ENCODE peak calls at places on chromosomes 2 and 18, in seven cellular contexts. One of them, this sample, is unnamed. For H3K4me1, the result is how much of the 10 kb centered on the place peaks cover.

GRCh38 chr2:54572636-54573531 is 116.8 kb downstream of the SPTBN1 start:
- DNase-seq in endodermal cell: peak
- DNase-seq in spleen: no peak
- DNase-seq in mammary epithelial cell: peak
- DNase-seq in heart right ventricle: no peak
- DNase-seq in SK-N-SH: no peak
- DNase-seq in uterus: no peak
- DNase-seq in this sample: no peak

GRCh38 chr2:161238264-161238558 is 70.0 kb upstream of the PSMD14 start:
- DNase-seq in endodermal cell: no peak
- DNase-seq in spleen: no peak
- DNase-seq in mammary epithelial cell: peak
- DNase-seq in heart right ventricle: no peak
- DNase-seq in SK-N-SH: no peak
- DNase-seq in uterus: no peak
- DNase-seq in this sample: no peak

GRCh38 chr2:60094450-60094929 is 459.0 kb downstream of the BCL11A start:
- DNase-seq in endodermal cell: peak
- DNase-seq in spleen: no peak
- DNase-seq in mammary epithelial cell: no peak
- DNase-seq in heart right ventricle: no peak
- DNase-seq in SK-N-SH: no peak
- DNase-seq in uterus: no peak
- DNase-seq in this sample: no peak

GRCh38 chr18:79609021-79609461 is 70.6 kb upstream of the CTDP1 start:
- DNase-seq in endodermal cell: no peak
- DNase-seq in spleen: peak
- DNase-seq in mammary epithelial cell: no peak
- DNase-seq in heart right ventricle: peak
- DNase-seq in SK-N-SH: no peak
- DNase-seq in uterus: peak
- DNase-seq in this sample: no peak

GRCh38 chr2:54522624-54523281 is 66.6 kb downstream of the SPTBN1 start:
- DNase-seq in endodermal cell: peak
- DNase-seq in spleen: peak
- DNase-seq in mammary epithelial cell: peak
- DNase-seq in heart right ventricle: no peak
- DNase-seq in SK-N-SH: peak
- DNase-seq in uterus: peak
- DNase-seq in this sample: no peak

GRCh38 chr2:43518182-43518581 is 77.7 kb downstream of the THADA start:
- DNase-seq in endodermal cell: no peak
- DNase-seq in spleen: no peak
- DNase-seq in mammary epithelial cell: peak
- DNase-seq in heart right ventricle: no peak
- DNase-seq in SK-N-SH: no peak
- DNase-seq in uterus: no peak
- DNase-seq in this sample: no peak

GRCh38 chr2:119264781-119265692 is 41.4 kb downstream of the STEAP3 start:
- DNase-seq in endodermal cell: peak
- DNase-seq in spleen: no peak
- DNase-seq in mammary epithelial cell: peak
- DNase-seq in heart right ventricle: no peak
- DNase-seq in SK-N-SH: peak
- DNase-seq in uterus: no peak
- DNase-seq in this sample: no peak

GRCh38 chr18:57094199-57094598 is 52.7 kb upstream of the BOD1L2 start:
- DNase-seq in endodermal cell: peak
- DNase-seq in spleen: no peak
- DNase-seq in mammary epithelial cell: no peak
- DNase-seq in heart right ventricle: no peak
- DNase-seq in SK-N-SH: peak
- DNase-seq in uterus: no peak
- DNase-seq in this sample: no peak

GRCh38 chr2:45932278-45932975 is 281.0 kb downstream of the PRKCE start:
- DNase-seq in endodermal cell: no peak
- DNase-seq in spleen: no peak
- DNase-seq in mammary epithelial cell: peak
- DNase-seq in heart right ventricle: no peak
- DNase-seq in SK-N-SH: no peak
- DNase-seq in uterus: no peak
- DNase-seq in this sample: no peak

GRCh38 chr2:202026507-202026906 is 7.1 kb upstream of the FZD7 start:
- DNase-seq in endodermal cell: no peak
- DNase-seq in spleen: no peak
- DNase-seq in mammary epithelial cell: no peak
- DNase-seq in heart right ventricle: no peak
- DNase-seq in SK-N-SH: no peak
- DNase-seq in uterus: no peak
- DNase-seq in this sample: no peak

GRCh38 chr2:129069875-129070594 is 751.4 kb upstream of the HS6ST1 start:
- DNase-seq in endodermal cell: no peak
- DNase-seq in spleen: no peak
- DNase-seq in mammary epithelial cell: no peak
- DNase-seq in heart right ventricle: peak
- DNase-seq in SK-N-SH: no peak
- DNase-seq in uterus: no peak
- DNase-seq in this sample: no peak

GRCh38 chr2:29729932-29730331 is 191.5 kb downstream of the ALK start:
- DNase-seq in endodermal cell: no peak
- DNase-seq in spleen: no peak
- DNase-seq in mammary epithelial cell: no peak
- DNase-seq in heart right ventricle: no peak
- DNase-seq in SK-N-SH: no peak
- DNase-seq in uterus: no peak
- DNase-seq in this sample: no peak

GRCh38 chr2:174874081-174874480 is 109.8 kb upstream of the CHRNA1 start:
- DNase-seq in endodermal cell: no peak
- DNase-seq in spleen: no peak
- DNase-seq in mammary epithelial cell: no peak
- DNase-seq in heart right ventricle: no peak
- DNase-seq in SK-N-SH: no peak
- DNase-seq in uterus: no peak
- DNase-seq in this sample: no peak

GRCh38 chr2:161486111-161486510 is 70.0 kb downstream of the TBR1 start:
- DNase-seq in endodermal cell: no peak
- DNase-seq in spleen: no peak
- DNase-seq in mammary epithelial cell: no peak
- DNase-seq in heart right ventricle: no peak
- DNase-seq in SK-N-SH: no peak
- DNase-seq in uterus: no peak
- DNase-seq in this sample: no peak

GRCh38 chr2:67487993-67488392 is 90.9 kb downstream of the ETAA1 start:
- DNase-seq in endodermal cell: no peak
- DNase-seq in spleen: no peak
- DNase-seq in mammary epithelial cell: no peak
- DNase-seq in heart right ventricle: peak
- DNase-seq in SK-N-SH: no peak
- DNase-seq in uterus: no peak
- DNase-seq in this sample: no peak

GRCh38 chr2:23904215-23904614 is 22.7 kb downstream of the ATAD2B start:
- DNase-seq in endodermal cell: no peak
- DNase-seq in spleen: no peak
- DNase-seq in mammary epithelial cell: no peak
- DNase-seq in heart right ventricle: no peak
- DNase-seq in SK-N-SH: no peak
- DNase-seq in uterus: no peak
- DNase-seq in this sample: no peak

GRCh38 chr2:229712125-229712524 is 2.2 kb downstream of the DNER start:
- DNase-seq in endodermal cell: no peak
- DNase-seq in spleen: no peak
- DNase-seq in mammary epithelial cell: no peak
- DNase-seq in heart right ventricle: no peak
- DNase-seq in SK-N-SH: no peak
- DNase-seq in uterus: no peak
- DNase-seq in this sample: no peak

GRCh38 chr2:232568161-232568560 is 17.7 kb downstream of the EIF4E2 start:
- DNase-seq in endodermal cell: no peak
- DNase-seq in spleen: no peak
- DNase-seq in mammary epithelial cell: peak
- DNase-seq in heart right ventricle: no peak
- DNase-seq in SK-N-SH: no peak
- DNase-seq in uterus: no peak
- DNase-seq in this sample: no peak

DNA sequence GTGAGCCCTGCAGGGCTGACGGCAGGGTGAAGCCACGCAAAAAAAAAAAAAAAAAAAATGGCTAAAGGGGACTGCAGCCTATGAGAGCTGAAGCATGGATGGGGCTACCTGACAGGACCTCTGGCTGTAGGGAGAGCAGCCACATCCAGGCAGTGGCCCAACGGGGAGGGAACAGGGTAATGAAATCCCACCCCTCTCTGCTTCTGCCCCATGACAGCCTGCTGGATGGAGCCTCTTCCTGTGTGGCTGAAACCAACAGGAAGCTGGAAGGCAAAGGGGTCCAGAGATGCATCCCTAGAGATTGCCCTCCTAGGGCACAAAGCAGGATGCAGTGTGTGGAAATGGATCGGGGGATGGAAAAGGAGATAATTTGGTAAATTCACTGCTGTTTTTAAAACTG is 189.5 kb downstream of the KCNS3 start:
- DNase-seq in endodermal cell: peak
- DNase-seq in spleen: no peak
- DNase-seq in mammary epithelial cell: no peak
- DNase-seq in heart right ventricle: peak
- DNase-seq in SK-N-SH: peak
- DNase-seq in uterus: no peak
- DNase-seq in this sample: no peak
- TF ChIP-seq CTCF in endodermal cell: no peak
- TF ChIP-seq CTCF in spleen: no peak
- TF ChIP-seq CTCF in mammary epithelial cell: no peak
- TF ChIP-seq CTCF in heart right ventricle: no peak
- TF ChIP-seq CTCF in SK-N-SH: no peak
- TF ChIP-seq CTCF in uterus: no peak
- TF ChIP-seq CTCF in this sample: no peak

GRCh38 chr2:79389475-79389874 is 123.4 kb upstream of the CTNNA2 start:
- DNase-seq in endodermal cell: no peak
- DNase-seq in spleen: no peak
- DNase-seq in mammary epithelial cell: no peak
- DNase-seq in heart right ventricle: no peak
- DNase-seq in SK-N-SH: no peak
- DNase-seq in uterus: no peak
- DNase-seq in this sample: no peak

GRCh38 chr2:79383681-79384080 is 129.2 kb upstream of the CTNNA2 start:
- DNase-seq in endodermal cell: no peak
- DNase-seq in spleen: no peak
- DNase-seq in mammary epithelial cell: no peak
- DNase-seq in heart right ventricle: no peak
- DNase-seq in SK-N-SH: no peak
- DNase-seq in uterus: no peak
- DNase-seq in this sample: no peak
- H3K4me1 ChIP-seq in endodermal cell: under half
- H3K4me1 ChIP-seq in spleen: under half
- H3K4me1 ChIP-seq in mammary epithelial cell: under half
- H3K4me1 ChIP-seq in heart right ventricle: under half
- H3K4me1 ChIP-seq in SK-N-SH: under half
- H3K4me1 ChIP-seq in uterus: under half
- H3K4me1 ChIP-seq in this sample: under half

GRCh38 chr2:209094221-209094620 is 329.6 kb upstream of the MAP2 start:
- DNase-seq in endodermal cell: peak
- DNase-seq in spleen: no peak
- DNase-seq in mammary epithelial cell: no peak
- DNase-seq in heart right ventricle: no peak
- DNase-seq in SK-N-SH: no peak
- DNase-seq in uterus: no peak
- DNase-seq in this sample: no peak
- H3K27ac ChIP-seq in endodermal cell: no peak
- H3K27ac ChIP-seq in spleen: no peak
- H3K27ac ChIP-seq in mammary epithelial cell: no peak
- H3K27ac ChIP-seq in heart right ventricle: no peak
- H3K27ac ChIP-seq in SK-N-SH: no peak
- H3K27ac ChIP-seq in uterus: no peak
- H3K27ac ChIP-seq in this sample: no peak

GRCh38 chr2:214193943-214194342 is 216.9 kb upstream of the VWC2L start:
- DNase-seq in endodermal cell: no peak
- DNase-seq in spleen: no peak
- DNase-seq in mammary epithelial cell: peak
- DNase-seq in heart right ventricle: no peak
- DNase-seq in SK-N-SH: no peak
- DNase-seq in uterus: no peak
- DNase-seq in this sample: no peak
- TF ChIP-seq CTCF in endodermal cell: peak
- TF ChIP-seq CTCF in spleen: no peak
- TF ChIP-seq CTCF in mammary epithelial cell: peak
- TF ChIP-seq CTCF in heart right ventricle: no peak
- TF ChIP-seq CTCF in SK-N-SH: peak
- TF ChIP-seq CTCF in uterus: no peak
- TF ChIP-seq CTCF in this sample: no peak

GRCh38 chr2:98025481-98026037 is 29.8 kb upstream of the TMEM131 start:
- DNase-seq in endodermal cell: no peak
- DNase-seq in spleen: no peak
- DNase-seq in mammary epithelial cell: no peak
- DNase-seq in heart right ventricle: no peak
- DNase-seq in SK-N-SH: no peak
- DNase-seq in uterus: no peak
- DNase-seq in this sample: no peak
- H3K4me1 ChIP-seq in endodermal cell: under half
- H3K4me1 ChIP-seq in spleen: under half
- H3K4me1 ChIP-seq in mammary epithelial cell: under half
- H3K4me1 ChIP-seq in heart right ventricle: under half
- H3K4me1 ChIP-seq in SK-N-SH: under half
- H3K4me1 ChIP-seq in uterus: under half
- H3K4me1 ChIP-seq in this sample: under half

This sample was measured in thoracic aorta.